ENCODE peak calls at places on chromosomes 16 and 17, in five cellular contexts. X is Peyer's patch; T is CD8-positive, alpha-beta T cell; J is GM23248; N is breast epithelium. L is an unnamed sample.
A peak's percentile ranks its signal among the peaks of the same experiment; 100 is the strongest.

GRCh38 chr16:2428051-2428786 is 1.0 kb upstream of the CCNF start:
- DNase-seq in X (peak; percentile 65), T (no peak), J (peak; percentile 51), N (no peak), L (no peak)

GRCh38 chr16:52805559-52806168 is 247.0 kb downstream of the CHD9NB start:
- DNase-seq in X (no peak), T (no peak), J (no peak), N (no peak), L (no peak)

GRCh38 chr16:15690296-15690695 is 40.3 kb downstream of the NDE1 start:
- DNase-seq in X (no peak), T (no peak), J (peak; percentile 71), N (no peak), L (no peak)

GRCh38 chr17:11282586-11282985 is 41.6 kb downstream of the SHISA6 start:
- DNase-seq in X (no peak), T (no peak), J (no peak), N (no peak), L (no peak)

GRCh38 chr16:8572919-8573724 is 17.2 kb downstream of the TMEM114 start:
- DNase-seq in X (no peak), T (no peak), J (peak; percentile 77), N (no peak), L (no peak)

GRCh38 chr16:3842994-3843393 is 37.5 kb downstream of the CREBBP start:
- DNase-seq in X (no peak), T (no peak), J (peak; percentile 74), N (no peak), L (peak; percentile 56)

GRCh38 chr17:2412561-2413021 is 11.7 kb upstream of the MNT start:
- DNase-seq in X (no peak), T (no peak), J (peak; percentile 77), N (no peak), L (no peak)

GRCh38 chr17:74785981-74786360 is 9.8 kb upstream of the NAT9 start:
- DNase-seq in X (no peak), T (no peak), J (no peak), N (no peak), L (no peak)

GRCh38 chr17:43416998-43417891 is 18.5 kb downstream of the ARL4D start:
- DNase-seq in X (peak; percentile 56), T (no peak), J (peak; percentile 86), N (peak; percentile 59), L (peak; percentile 28)

GRCh38 chr17:10792156-10792555 is 11.7 kb downstream of the TMEM238L start:
- DNase-seq in X (peak; percentile 65), T (no peak), J (no peak), N (peak; percentile 75), L (no peak)

GRCh38 chr17:55770220-55770870 is 19.5 kb downstream of the PCTP start:
- DNase-seq in X (no peak), T (no peak), J (peak; percentile 87), N (no peak), L (no peak)

GRCh38 chr16:83928341-83929055 is 24.5 kb upstream of the OSGIN1 start:
- DNase-seq in X (no peak), T (no peak), J (peak; percentile 86), N (no peak), L (no peak)

GRCh38 chr16:4945560-4946502 is 8.9 kb upstream of the PPL start:
- DNase-seq in X (no peak), T (no peak), J (peak; percentile 63), N (peak; percentile 85), L (no peak)
- H3K27ac ChIP-seq in X (peak overlapping the region; percentile 38), T (no peak overlapping the region), J (no peak overlapping the region), N (peak overlapping the region; percentile 92), L (peak overlapping the region; percentile 47)

GRCh38 chr17:76072149-76072858 is at the start of gene SRP68:
- DNase-seq in X (peak; percentile 92), T (peak; percentile 63), J (peak; percentile 96), N (peak; percentile 90), L (peak; percentile 90)
- H3K4me1 ChIP-seq in X (no peaks in the 10 kb centered on the region), T (peaks cover 44% of the 10 kb centered on the region), J (peaks cover 11% of the 10 kb centered on the region), N (peaks cover 12% of the 10 kb centered on the region), L (peaks cover 34% of the 10 kb centered on the region)

GRCh38 chr16:89920723-89921122 is 2.1 kb downstream of the MC1R start:
- DNase-seq in X (peak; percentile 48), T (no peak), J (peak; percentile 81), N (no peak), L (no peak)
- H3K27ac ChIP-seq in X (no peak overlapping the region), T (no peak overlapping the region), J (peak overlapping the region; percentile 99), N (peak overlapping the region; percentile 88), L (no peak overlapping the region)

DNA sequence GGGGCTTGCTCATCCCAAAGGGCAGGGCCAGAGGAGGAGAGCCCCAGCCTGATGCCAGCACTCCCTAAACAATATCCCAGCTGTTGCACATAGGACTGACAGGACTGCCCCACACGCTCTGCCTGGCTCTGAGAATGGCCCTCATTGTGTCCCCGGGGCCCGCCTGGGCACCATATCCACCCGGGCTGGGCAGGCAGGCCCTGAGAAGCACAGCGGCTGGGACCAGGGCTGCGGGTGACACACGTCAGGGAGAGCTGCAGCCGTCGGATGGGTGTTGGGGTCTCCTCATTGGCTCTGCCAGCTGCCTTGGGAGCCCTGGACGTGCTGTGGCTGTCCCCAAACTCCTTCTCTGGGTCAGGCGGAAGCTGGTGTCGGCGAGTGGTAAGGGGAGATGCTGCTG is 4.2 kb downstream of the BCAR1 start:
- DNase-seq in X (no peak), T (no peak), J (no peak), N (no peak), L (no peak)
- H3K4me1 ChIP-seq in X (peaks cover 11% of the 10 kb centered on the region), T (peaks cover 6% of the 10 kb centered on the region), J (peaks cover 72% of the 10 kb centered on the region), N (peaks cover 24% of the 10 kb centered on the region), L (peaks cover 82% of the 10 kb centered on the region)

GRCh38 chr17:65043802-65044201 is 12.7 kb downstream of the GNA13 start:
- DNase-seq in X (no peak), T (no peak), J (no peak), N (no peak), L (no peak)
- H3K27ac ChIP-seq in X (peak overlapping the region; percentile 1), T (no peak overlapping the region), J (no peak overlapping the region), N (no peak overlapping the region), L (no peak overlapping the region)

DNA sequence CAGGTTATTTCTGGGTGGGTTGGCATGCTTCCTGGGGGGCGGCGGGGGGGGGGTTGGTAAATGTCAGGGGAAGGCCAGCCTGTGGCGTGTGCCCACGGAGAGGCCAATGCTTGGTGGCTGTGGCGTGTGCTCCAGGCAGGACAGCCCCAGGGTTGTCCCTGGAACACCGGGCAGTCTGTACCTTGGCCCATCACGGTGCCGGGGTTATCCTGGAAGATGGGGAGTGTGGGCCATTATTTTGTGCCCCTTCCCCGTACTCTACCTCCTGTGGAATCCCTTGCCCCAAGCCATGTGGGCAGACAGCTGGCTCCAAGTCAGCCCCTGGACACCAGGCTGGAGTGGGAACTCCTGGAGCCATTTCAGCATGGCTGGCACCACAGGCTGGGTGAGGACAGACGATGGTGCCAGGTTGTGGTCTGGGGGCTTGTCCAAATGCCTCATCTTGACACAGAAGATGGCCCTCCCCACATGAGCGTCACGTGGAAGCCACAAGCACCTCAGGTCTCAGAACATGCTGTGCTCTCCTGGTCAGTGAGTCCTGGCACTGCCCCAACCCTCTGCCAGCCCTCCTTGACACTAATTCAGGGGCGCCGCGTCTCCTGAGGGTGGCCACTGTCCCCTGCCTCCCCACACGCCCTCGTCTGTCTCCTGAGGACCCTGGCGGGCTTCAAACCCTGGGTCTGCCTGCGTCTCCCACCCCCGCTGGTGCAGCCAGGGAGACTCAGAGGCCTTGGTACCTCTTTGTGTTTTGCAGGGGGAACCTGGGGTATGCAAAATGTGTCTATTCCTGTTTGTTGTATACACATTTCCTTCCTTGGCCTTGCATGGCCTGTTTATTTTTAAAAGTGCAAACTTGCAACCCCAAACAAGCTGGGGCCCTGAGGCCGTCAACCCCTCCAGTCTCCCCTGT is 4.3 kb downstream of the SLC16A3 start:
- DNase-seq in X (no peak), T (no peak), J (no peak), N (no peak), L (peak; percentile 83)
- H3K4me1 ChIP-seq in X (no peaks in the 10 kb centered on the region), T (peaks cover 45% of the 10 kb centered on the region), J (peaks cover 7% of the 10 kb centered on the region), N (peaks cover 16% of the 10 kb centered on the region), L (peaks cover 64% of the 10 kb centered on the region)

DNA sequence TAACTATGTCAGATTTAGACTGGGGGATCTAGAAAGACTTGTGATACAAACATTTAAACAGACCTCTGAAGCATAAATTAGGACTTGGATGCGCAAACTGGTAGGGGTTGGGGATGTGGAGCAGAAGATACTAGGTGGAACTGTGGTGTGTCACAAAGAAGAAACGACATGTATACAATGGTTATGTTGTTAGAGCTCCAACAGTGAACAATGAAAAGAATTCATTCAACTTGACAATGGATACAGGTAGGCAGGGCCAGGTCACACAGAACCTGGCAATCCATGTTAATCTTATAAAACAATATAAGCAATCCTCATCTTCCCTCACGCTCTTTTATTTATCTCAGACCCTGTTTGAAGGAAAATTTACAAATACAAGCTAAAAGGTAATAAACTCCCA is 102.0 kb downstream of the CDC27 start:
- DNase-seq in X (no peak), T (no peak), J (no peak), N (no peak), L (no peak)
- H3K27ac ChIP-seq in X (no peak overlapping the region), T (no peak overlapping the region), J (no peak overlapping the region), N (no peak overlapping the region), L (no peak overlapping the region)

DNA sequence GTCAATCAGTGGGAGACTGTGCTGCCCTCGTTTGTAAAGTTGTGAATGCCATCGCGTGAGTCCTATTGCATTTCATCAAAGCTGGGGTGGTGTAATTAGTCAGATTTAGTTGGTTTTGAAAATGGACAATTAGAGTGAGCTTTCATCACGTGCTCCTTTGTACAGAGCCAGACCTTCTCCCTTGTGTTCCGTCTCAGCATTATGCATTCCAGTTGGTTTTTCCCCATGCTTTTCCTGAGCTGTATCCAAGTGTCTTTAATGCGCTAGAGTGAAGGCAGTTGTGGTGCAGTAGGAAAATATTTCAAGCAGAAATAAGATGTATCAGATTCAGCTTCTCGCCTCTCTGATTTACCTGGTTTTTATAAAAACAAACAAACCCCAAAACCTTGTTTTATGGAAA is 10.5 kb downstream of the SEC14L1 start:
- DNase-seq in X (no peak), T (no peak), J (no peak), N (no peak), L (no peak)
- H3K4me1 ChIP-seq in X (no peaks in the 10 kb centered on the region), T (no peaks in the 10 kb centered on the region), J (peaks cover 37% of the 10 kb centered on the region), N (no peaks in the 10 kb centered on the region), L (peaks cover 86% of the 10 kb centered on the region)

GRCh38 chr16:57910726-57911125 is 60.2 kb downstream of the CNGB1 start:
- DNase-seq in X (no peak), T (no peak), J (no peak), N (no peak), L (no peak)
- H3K27ac ChIP-seq in X (no peak overlapping the region), T (no peak overlapping the region), J (no peak overlapping the region), N (no peak overlapping the region), L (no peak overlapping the region)

L was measured in gastrocnemius medialis.